ENCODE peak calls at places on chromosomes 5 and 9, in eight cellular contexts. One of them, this sample, is unnamed.

GRCh38 chr5:179766021-179766725 is 27.6 kb upstream of the LTC4S start:
- DNase-seq in AG20443: peak; percentile 25
- DNase-seq in stimulated activated naive CD8-positive, alpha-beta T cell treated with anti-CD3 and anti-CD28 coated beads, Interleukin-15, Interleukin-2, amounts not matched to agents 100 U/mL and 50 U/mL, for 24 hours: no peak
- DNase-seq in lung microvascular endothelial cell: peak; percentile 64
- DNase-seq in Right ventricle myocardium inferior: no peak
- DNase-seq in effector memory CD4-positive, alpha-beta T cell: no peak
- DNase-seq in PC-3: no peak
- DNase-seq in left lobe of liver: no peak
- DNase-seq in this sample: no peak

GRCh38 chr5:74434124-74434899 is 206.2 kb downstream of the ENC1 start:
- DNase-seq in Right ventricle myocardium inferior: no peak
- DNase-seq in AG20443: no peak
- DNase-seq in left lobe of liver: no peak
- DNase-seq in lung microvascular endothelial cell: peak; percentile 10
- DNase-seq in effector memory CD4-positive, alpha-beta T cell: no peak
- DNase-seq in PC-3: no peak
- DNase-seq in stimulated activated naive CD8-positive, alpha-beta T cell treated with anti-CD3 and anti-CD28 coated beads, Interleukin-15, Interleukin-2, amounts not matched to agents 100 U/mL and 50 U/mL, for 24 hours: no peak
- DNase-seq in this sample: no peak

GRCh38 chr9:76090330-76090729 is 199.9 kb downstream of the PCSK5 start:
- DNase-seq in Right ventricle myocardium inferior: no peak
- DNase-seq in lung microvascular endothelial cell: peak; percentile 34
- DNase-seq in left lobe of liver: no peak
- DNase-seq in effector memory CD4-positive, alpha-beta T cell: no peak
- DNase-seq in stimulated activated naive CD8-positive, alpha-beta T cell treated with anti-CD3 and anti-CD28 coated beads, Interleukin-15, Interleukin-2, amounts not matched to agents 100 U/mL and 50 U/mL, for 24 hours: no peak
- DNase-seq in AG20443: no peak
- DNase-seq in PC-3: no peak
- DNase-seq in this sample: no peak

GRCh38 chr5:142671801-142672200 is 14.1 kb downstream of the FGF1 start:
- DNase-seq in AG20443: peak; percentile 58
- DNase-seq in effector memory CD4-positive, alpha-beta T cell: no peak
- DNase-seq in PC-3: peak; percentile 60
- DNase-seq in Right ventricle myocardium inferior: no peak
- DNase-seq in stimulated activated naive CD8-positive, alpha-beta T cell treated with anti-CD3 and anti-CD28 coated beads, Interleukin-15, Interleukin-2, amounts not matched to agents 100 U/mL and 50 U/mL, for 24 hours: no peak
- DNase-seq in lung microvascular endothelial cell: no peak
- DNase-seq in left lobe of liver: no peak
- DNase-seq in this sample: peak; percentile 48

GRCh38 chr9:111524731-111525055 is 286 bp upstream of the ZNF483 start:
- DNase-seq in effector memory CD4-positive, alpha-beta T cell: no peak
- DNase-seq in stimulated activated naive CD8-positive, alpha-beta T cell treated with anti-CD3 and anti-CD28 coated beads, Interleukin-15, Interleukin-2, amounts not matched to agents 100 U/mL and 50 U/mL, for 24 hours: no peak
- DNase-seq in left lobe of liver: no peak
- DNase-seq in PC-3: no peak
- DNase-seq in lung microvascular endothelial cell: no peak
- DNase-seq in Right ventricle myocardium inferior: no peak
- DNase-seq in AG20443: no peak
- DNase-seq in this sample: no peak

GRCh38 chr9:130444565-130445221 is at the start of gene ASS1:
- DNase-seq in PC-3: peak; percentile 69
- DNase-seq in left lobe of liver: peak; percentile 97
- DNase-seq in Right ventricle myocardium inferior: peak; percentile 77
- DNase-seq in effector memory CD4-positive, alpha-beta T cell: peak; percentile 10
- DNase-seq in stimulated activated naive CD8-positive, alpha-beta T cell treated with anti-CD3 and anti-CD28 coated beads, Interleukin-15, Interleukin-2, amounts not matched to agents 100 U/mL and 50 U/mL, for 24 hours: peak; percentile 57
- DNase-seq in AG20443: peak; percentile 84
- DNase-seq in lung microvascular endothelial cell: no peak
- DNase-seq in this sample: no peak

GRCh38 chr9:16180546-16180945 is 627.7 kb downstream of the CCDC171 start:
- DNase-seq in lung microvascular endothelial cell: no peak
- DNase-seq in Right ventricle myocardium inferior: no peak
- DNase-seq in stimulated activated naive CD8-positive, alpha-beta T cell treated with anti-CD3 and anti-CD28 coated beads, Interleukin-15, Interleukin-2, amounts not matched to agents 100 U/mL and 50 U/mL, for 24 hours: no peak
- DNase-seq in PC-3: peak; percentile 19
- DNase-seq in left lobe of liver: no peak
- DNase-seq in AG20443: peak; percentile 29
- DNase-seq in effector memory CD4-positive, alpha-beta T cell: no peak
- DNase-seq in this sample: peak; percentile 51

GRCh38 chr5:98769006-98769255 is 4.5 kb upstream of the RGMB start:
- DNase-seq in stimulated activated naive CD8-positive, alpha-beta T cell treated with anti-CD3 and anti-CD28 coated beads, Interleukin-15, Interleukin-2, amounts not matched to agents 100 U/mL and 50 U/mL, for 24 hours: peak; percentile 67
- DNase-seq in effector memory CD4-positive, alpha-beta T cell: no peak
- DNase-seq in Right ventricle myocardium inferior: peak; percentile 74
- DNase-seq in left lobe of liver: no peak
- DNase-seq in PC-3: peak; percentile 46
- DNase-seq in lung microvascular endothelial cell: no peak
- DNase-seq in AG20443: no peak
- DNase-seq in this sample: no peak

GRCh38 chr5:61084658-61085057 is 77.6 kb downstream of the SMIM15 start:
- DNase-seq in PC-3: no peak
- DNase-seq in left lobe of liver: no peak
- DNase-seq in lung microvascular endothelial cell: no peak
- DNase-seq in Right ventricle myocardium inferior: no peak
- DNase-seq in effector memory CD4-positive, alpha-beta T cell: no peak
- DNase-seq in AG20443: no peak
- DNase-seq in stimulated activated naive CD8-positive, alpha-beta T cell treated with anti-CD3 and anti-CD28 coated beads, Interleukin-15, Interleukin-2, amounts not matched to agents 100 U/mL and 50 U/mL, for 24 hours: no peak
- DNase-seq in this sample: no peak

GRCh38 chr5:84249918-84250635 is 134.6 kb downstream of the EDIL3 start:
- DNase-seq in lung microvascular endothelial cell: peak; percentile 49
- DNase-seq in Right ventricle myocardium inferior: no peak
- DNase-seq in PC-3: peak; percentile 84
- DNase-seq in left lobe of liver: no peak
- DNase-seq in AG20443: peak; percentile 82
- DNase-seq in stimulated activated naive CD8-positive, alpha-beta T cell treated with anti-CD3 and anti-CD28 coated beads, Interleukin-15, Interleukin-2, amounts not matched to agents 100 U/mL and 50 U/mL, for 24 hours: no peak
- DNase-seq in effector memory CD4-positive, alpha-beta T cell: no peak
- DNase-seq in this sample: peak; percentile 49

GRCh38 chr9:126233175-126233574 is 93.5 kb upstream of the MVB12B start:
- DNase-seq in effector memory CD4-positive, alpha-beta T cell: no peak
- DNase-seq in stimulated activated naive CD8-positive, alpha-beta T cell treated with anti-CD3 and anti-CD28 coated beads, Interleukin-15, Interleukin-2, amounts not matched to agents 100 U/mL and 50 U/mL, for 24 hours: no peak
- DNase-seq in lung microvascular endothelial cell: no peak
- DNase-seq in AG20443: peak; percentile 5
- DNase-seq in PC-3: no peak
- DNase-seq in left lobe of liver: no peak
- DNase-seq in Right ventricle myocardium inferior: no peak
- DNase-seq in this sample: no peak

GRCh38 chr9:77449177-77450092 is 198.7 kb downstream of the GNA14 start:
- DNase-seq in Right ventricle myocardium inferior: no peak
- DNase-seq in PC-3: peak; percentile 11
- DNase-seq in left lobe of liver: no peak
- DNase-seq in lung microvascular endothelial cell: peak; percentile 81
- DNase-seq in AG20443: peak; percentile 32
- DNase-seq in effector memory CD4-positive, alpha-beta T cell: no peak
- DNase-seq in stimulated activated naive CD8-positive, alpha-beta T cell treated with anti-CD3 and anti-CD28 coated beads, Interleukin-15, Interleukin-2, amounts not matched to agents 100 U/mL and 50 U/mL, for 24 hours: no peak
- DNase-seq in this sample: peak; percentile 52

GRCh38 chr9:125985998-125986655 is 239.0 kb downstream of the PBX3 start:
- DNase-seq in stimulated activated naive CD8-positive, alpha-beta T cell treated with anti-CD3 and anti-CD28 coated beads, Interleukin-15, Interleukin-2, amounts not matched to agents 100 U/mL and 50 U/mL, for 24 hours: no peak
- DNase-seq in Right ventricle myocardium inferior: no peak
- DNase-seq in PC-3: no peak
- DNase-seq in effector memory CD4-positive, alpha-beta T cell: no peak
- DNase-seq in left lobe of liver: peak; percentile 35
- DNase-seq in AG20443: no peak
- DNase-seq in lung microvascular endothelial cell: no peak
- DNase-seq in this sample: no peak

GRCh38 chr9:77291714-77292113 is 114.4 kb downstream of the VPS13A start:
- DNase-seq in effector memory CD4-positive, alpha-beta T cell: no peak
- DNase-seq in PC-3: peak; percentile 51
- DNase-seq in stimulated activated naive CD8-positive, alpha-beta T cell treated with anti-CD3 and anti-CD28 coated beads, Interleukin-15, Interleukin-2, amounts not matched to agents 100 U/mL and 50 U/mL, for 24 hours: no peak
- DNase-seq in lung microvascular endothelial cell: peak; percentile 64
- DNase-seq in Right ventricle myocardium inferior: no peak
- DNase-seq in left lobe of liver: no peak
- DNase-seq in AG20443: peak; percentile 37
- DNase-seq in this sample: peak; percentile 17

GRCh38 chr5:161966544-161966943 is 101.0 kb upstream of the GABRG2 start:
- DNase-seq in PC-3: peak; percentile 51
- DNase-seq in Right ventricle myocardium inferior: no peak
- DNase-seq in left lobe of liver: no peak
- DNase-seq in effector memory CD4-positive, alpha-beta T cell: no peak
- DNase-seq in stimulated activated naive CD8-positive, alpha-beta T cell treated with anti-CD3 and anti-CD28 coated beads, Interleukin-15, Interleukin-2, amounts not matched to agents 100 U/mL and 50 U/mL, for 24 hours: no peak
- DNase-seq in lung microvascular endothelial cell: no peak
- DNase-seq in AG20443: no peak
- DNase-seq in this sample: no peak

GRCh38 chr9:10135553-10135952 is 477.2 kb downstream of the PTPRD start:
- DNase-seq in stimulated activated naive CD8-positive, alpha-beta T cell treated with anti-CD3 and anti-CD28 coated beads, Interleukin-15, Interleukin-2, amounts not matched to agents 100 U/mL and 50 U/mL, for 24 hours: no peak
- DNase-seq in Right ventricle myocardium inferior: no peak
- DNase-seq in left lobe of liver: no peak
- DNase-seq in PC-3: no peak
- DNase-seq in lung microvascular endothelial cell: no peak
- DNase-seq in AG20443: no peak
- DNase-seq in effector memory CD4-positive, alpha-beta T cell: no peak
- DNase-seq in this sample: no peak

GRCh38 chr5:67059747-67060490 is 136.7 kb downstream of the CD180 start:
- DNase-seq in PC-3: peak; percentile 30
- DNase-seq in stimulated activated naive CD8-positive, alpha-beta T cell treated with anti-CD3 and anti-CD28 coated beads, Interleukin-15, Interleukin-2, amounts not matched to agents 100 U/mL and 50 U/mL, for 24 hours: no peak
- DNase-seq in AG20443: no peak
- DNase-seq in Right ventricle myocardium inferior: no peak
- DNase-seq in left lobe of liver: no peak
- DNase-seq in effector memory CD4-positive, alpha-beta T cell: no peak
- DNase-seq in lung microvascular endothelial cell: peak; percentile 69
- DNase-seq in this sample: peak; percentile 14

GRCh38 chr5:109413463-109413862 is 3.7 kb upstream of the PJA2 start:
- DNase-seq in stimulated activated naive CD8-positive, alpha-beta T cell treated with anti-CD3 and anti-CD28 coated beads, Interleukin-15, Interleukin-2, amounts not matched to agents 100 U/mL and 50 U/mL, for 24 hours: no peak
- DNase-seq in AG20443: no peak
- DNase-seq in effector memory CD4-positive, alpha-beta T cell: no peak
- DNase-seq in Right ventricle myocardium inferior: no peak
- DNase-seq in PC-3: no peak
- DNase-seq in left lobe of liver: no peak
- DNase-seq in lung microvascular endothelial cell: peak; percentile 30
- DNase-seq in this sample: no peak

GRCh38 chr5:180306796-180307195 is 14.9 kb upstream of the MAPK9 start:
- DNase-seq in PC-3: no peak
- DNase-seq in AG20443: no peak
- DNase-seq in lung microvascular endothelial cell: no peak
- DNase-seq in effector memory CD4-positive, alpha-beta T cell: no peak
- DNase-seq in Right ventricle myocardium inferior: no peak
- DNase-seq in stimulated activated naive CD8-positive, alpha-beta T cell treated with anti-CD3 and anti-CD28 coated beads, Interleukin-15, Interleukin-2, amounts not matched to agents 100 U/mL and 50 U/mL, for 24 hours: no peak
- DNase-seq in left lobe of liver: no peak
- DNase-seq in this sample: no peak

GRCh38 chr9:123421801-123422455 is 65.9 kb downstream of the CRB2 start:
- DNase-seq in lung microvascular endothelial cell: no peak
- DNase-seq in stimulated activated naive CD8-positive, alpha-beta T cell treated with anti-CD3 and anti-CD28 coated beads, Interleukin-15, Interleukin-2, amounts not matched to agents 100 U/mL and 50 U/mL, for 24 hours: no peak
- DNase-seq in Right ventricle myocardium inferior: no peak
- DNase-seq in left lobe of liver: no peak
- DNase-seq in PC-3: no peak
- DNase-seq in effector memory CD4-positive, alpha-beta T cell: no peak
- DNase-seq in AG20443: no peak
- DNase-seq in this sample: no peak

GRCh38 chr5:131994533-131995226 is 16.8 kb downstream of the ACSL6 start:
- DNase-seq in lung microvascular endothelial cell: no peak
- DNase-seq in stimulated activated naive CD8-positive, alpha-beta T cell treated with anti-CD3 and anti-CD28 coated beads, Interleukin-15, Interleukin-2, amounts not matched to agents 100 U/mL and 50 U/mL, for 24 hours: no peak
- DNase-seq in Right ventricle myocardium inferior: no peak
- DNase-seq in AG20443: no peak
- DNase-seq in effector memory CD4-positive, alpha-beta T cell: no peak
- DNase-seq in left lobe of liver: no peak
- DNase-seq in PC-3: no peak
- DNase-seq in this sample: no peak

GRCh38 chr5:32193591-32193990 is 19.5 kb upstream of the GOLPH3 start:
- DNase-seq in effector memory CD4-positive, alpha-beta T cell: no peak
- DNase-seq in PC-3: peak; percentile 85
- DNase-seq in lung microvascular endothelial cell: peak; percentile 74
- DNase-seq in AG20443: peak; percentile 35
- DNase-seq in left lobe of liver: peak; percentile 96
- DNase-seq in Right ventricle myocardium inferior: peak; percentile 88
- DNase-seq in stimulated activated naive CD8-positive, alpha-beta T cell treated with anti-CD3 and anti-CD28 coated beads, Interleukin-15, Interleukin-2, amounts not matched to agents 100 U/mL and 50 U/mL, for 24 hours: no peak
- DNase-seq in this sample: peak; percentile 46

GRCh38 chr9:5425006-5425628 is 12.6 kb downstream of the PLGRKT start:
- DNase-seq in Right ventricle myocardium inferior: no peak
- DNase-seq in lung microvascular endothelial cell: peak; percentile 52
- DNase-seq in effector memory CD4-positive, alpha-beta T cell: no peak
- DNase-seq in stimulated activated naive CD8-positive, alpha-beta T cell treated with anti-CD3 and anti-CD28 coated beads, Interleukin-15, Interleukin-2, amounts not matched to agents 100 U/mL and 50 U/mL, for 24 hours: no peak
- DNase-seq in AG20443: no peak
- DNase-seq in left lobe of liver: no peak
- DNase-seq in PC-3: peak; percentile 63
- DNase-seq in this sample: peak; percentile 17

GRCh38 chr5:7391215-7391614 is 4.7 kb upstream of the ADCY2 start:
- DNase-seq in lung microvascular endothelial cell: no peak
- DNase-seq in left lobe of liver: no peak
- DNase-seq in PC-3: peak; percentile 40
- DNase-seq in effector memory CD4-positive, alpha-beta T cell: no peak
- DNase-seq in stimulated activated naive CD8-positive, alpha-beta T cell treated with anti-CD3 and anti-CD28 coated beads, Interleukin-15, Interleukin-2, amounts not matched to agents 100 U/mL and 50 U/mL, for 24 hours: no peak
- DNase-seq in AG20443: no peak
- DNase-seq in Right ventricle myocardium inferior: no peak
- DNase-seq in this sample: no peak

GRCh38 chr9:127280880-127281660 is 16.5 kb downstream of the GARNL3 start:
- DNase-seq in stimulated activated naive CD8-positive, alpha-beta T cell treated with anti-CD3 and anti-CD28 coated beads, Interleukin-15, Interleukin-2, amounts not matched to agents 100 U/mL and 50 U/mL, for 24 hours: no peak
- DNase-seq in lung microvascular endothelial cell: no peak
- DNase-seq in PC-3: no peak
- DNase-seq in effector memory CD4-positive, alpha-beta T cell: no peak
- DNase-seq in Right ventricle myocardium inferior: no peak
- DNase-seq in left lobe of liver: no peak
- DNase-seq in AG20443: no peak
- DNase-seq in this sample: no peak

GRCh38 chr5:64818245-64818644 is 49.5 kb downstream of the CWC27 start:
- DNase-seq in Right ventricle myocardium inferior: no peak
- DNase-seq in AG20443: no peak
- DNase-seq in stimulated activated naive CD8-positive, alpha-beta T cell treated with anti-CD3 and anti-CD28 coated beads, Interleukin-15, Interleukin-2, amounts not matched to agents 100 U/mL and 50 U/mL, for 24 hours: no peak
- DNase-seq in lung microvascular endothelial cell: peak; percentile 37
- DNase-seq in left lobe of liver: no peak
- DNase-seq in effector memory CD4-positive, alpha-beta T cell: no peak
- DNase-seq in PC-3: peak; percentile 65
- DNase-seq in this sample: no peak

GRCh38 chr9:130857864-130858730 is 23.0 kb downstream of the ABL1 start:
- DNase-seq in effector memory CD4-positive, alpha-beta T cell: no peak
- DNase-seq in stimulated activated naive CD8-positive, alpha-beta T cell treated with anti-CD3 and anti-CD28 coated beads, Interleukin-15, Interleukin-2, amounts not matched to agents 100 U/mL and 50 U/mL, for 24 hours: no peak
- DNase-seq in AG20443: peak; percentile 84
- DNase-seq in left lobe of liver: peak; percentile 63
- DNase-seq in PC-3: peak; percentile 15
- DNase-seq in lung microvascular endothelial cell: peak; percentile 73
- DNase-seq in Right ventricle myocardium inferior: peak; percentile 72
- DNase-seq in this sample: peak; percentile 78

GRCh38 chr5:33905381-33905780 is 13.6 kb upstream of the ADAMTS12 start:
- DNase-seq in stimulated activated naive CD8-positive, alpha-beta T cell treated with anti-CD3 and anti-CD28 coated beads, Interleukin-15, Interleukin-2, amounts not matched to agents 100 U/mL and 50 U/mL, for 24 hours: no peak
- DNase-seq in AG20443: no peak
- DNase-seq in left lobe of liver: no peak
- DNase-seq in lung microvascular endothelial cell: no peak
- DNase-seq in Right ventricle myocardium inferior: no peak
- DNase-seq in effector memory CD4-positive, alpha-beta T cell: no peak
- DNase-seq in PC-3: no peak
- DNase-seq in this sample: no peak

GRCh38 chr9:111161015-111161415 is 122.7 kb upstream of the LPAR1 start:
- DNase-seq in stimulated activated naive CD8-positive, alpha-beta T cell treated with anti-CD3 and anti-CD28 coated beads, Interleukin-15, Interleukin-2, amounts not matched to agents 100 U/mL and 50 U/mL, for 24 hours: no peak
- DNase-seq in AG20443: peak; percentile 69
- DNase-seq in PC-3: peak; percentile 62
- DNase-seq in Right ventricle myocardium inferior: no peak
- DNase-seq in left lobe of liver: no peak
- DNase-seq in lung microvascular endothelial cell: no peak
- DNase-seq in effector memory CD4-positive, alpha-beta T cell: no peak
- DNase-seq in this sample: peak; percentile 29

GRCh38 chr5:138950411-138951011 is 75.4 kb upstream of the LRRTM2 start:
- DNase-seq in stimulated activated naive CD8-positive, alpha-beta T cell treated with anti-CD3 and anti-CD28 coated beads, Interleukin-15, Interleukin-2, amounts not matched to agents 100 U/mL and 50 U/mL, for 24 hours: no peak
- DNase-seq in Right ventricle myocardium inferior: no peak
- DNase-seq in effector memory CD4-positive, alpha-beta T cell: no peak
- DNase-seq in lung microvascular endothelial cell: no peak
- DNase-seq in AG20443: no peak
- DNase-seq in left lobe of liver: no peak
- DNase-seq in PC-3: no peak
- DNase-seq in this sample: no peak

GRCh38 chr9:136303825-136304416 is at the start of gene CCDC187:
- DNase-seq in Right ventricle myocardium inferior: peak; percentile 40
- DNase-seq in left lobe of liver: no peak
- DNase-seq in effector memory CD4-positive, alpha-beta T cell: no peak
- DNase-seq in AG20443: no peak
- DNase-seq in PC-3: no peak
- DNase-seq in lung microvascular endothelial cell: no peak
- DNase-seq in stimulated activated naive CD8-positive, alpha-beta T cell treated with anti-CD3 and anti-CD28 coated beads, Interleukin-15, Interleukin-2, amounts not matched to agents 100 U/mL and 50 U/mL, for 24 hours: no peak
- DNase-seq in this sample: no peak

GRCh38 chr9:76394896-76395244 is 644 bp upstream of the RFK start:
- DNase-seq in PC-3: peak; percentile 30
- DNase-seq in AG20443: peak; percentile 52
- DNase-seq in Right ventricle myocardium inferior: peak; percentile 67
- DNase-seq in lung microvascular endothelial cell: no peak
- DNase-seq in stimulated activated naive CD8-positive, alpha-beta T cell treated with anti-CD3 and anti-CD28 coated beads, Interleukin-15, Interleukin-2, amounts not matched to agents 100 U/mL and 50 U/mL, for 24 hours: peak; percentile 57
- DNase-seq in left lobe of liver: peak; percentile 80
- DNase-seq in effector memory CD4-positive, alpha-beta T cell: peak; percentile 42
- DNase-seq in this sample: peak; percentile 50

GRCh38 chr5:67813879-67814539 is 401.5 kb upstream of the PIK3R1 start:
- DNase-seq in PC-3: no peak
- DNase-seq in AG20443: no peak
- DNase-seq in left lobe of liver: no peak
- DNase-seq in stimulated activated naive CD8-positive, alpha-beta T cell treated with anti-CD3 and anti-CD28 coated beads, Interleukin-15, Interleukin-2, amounts not matched to agents 100 U/mL and 50 U/mL, for 24 hours: no peak
- DNase-seq in lung microvascular endothelial cell: no peak
- DNase-seq in Right ventricle myocardium inferior: no peak
- DNase-seq in effector memory CD4-positive, alpha-beta T cell: no peak
- DNase-seq in this sample: no peak

GRCh38 chr5:177134653-177135225 is 1.2 kb downstream of the NSD1 start:
- DNase-seq in effector memory CD4-positive, alpha-beta T cell: no peak
- DNase-seq in PC-3: peak; percentile 14
- DNase-seq in lung microvascular endothelial cell: no peak
- DNase-seq in left lobe of liver: no peak
- DNase-seq in Right ventricle myocardium inferior: no peak
- DNase-seq in stimulated activated naive CD8-positive, alpha-beta T cell treated with anti-CD3 and anti-CD28 coated beads, Interleukin-15, Interleukin-2, amounts not matched to agents 100 U/mL and 50 U/mL, for 24 hours: no peak
- DNase-seq in AG20443: no peak
- DNase-seq in this sample: no peak

This sample was measured in hepatic stellate cell.